ENCODE peak calls at places on chromosomes 2 and 18, in four cellular contexts. W is HuH-7.5, M is lung, L is tibial artery. N is an unnamed sample.

GRCh38 chr2:73850009-73850408 is 21.2 kb downstream of the STAMBP start:
- DNase-seq in W (no peak), M (no peak), L (no peak), N (no peak)

GRCh38 chr2:152718909-152719645 is 657 bp downstream of the ARL6IP6 start:
- DNase-seq in W (peak), M (peak), L (no peak), N (no peak)

GRCh38 chr18:25561923-25562322 is 210.0 kb upstream of the ZNF521 start:
- DNase-seq in W (no peak), M (no peak), L (no peak), N (peak)

GRCh38 chr18:23761941-23762340 is 72.7 kb downstream of the LAMA3 start:
- DNase-seq in W (no peak), M (no peak), L (no peak), N (no peak)

GRCh38 chr18:44541159-44541558 is 139.5 kb upstream of the SETBP1 start:
- DNase-seq in W (no peak), M (no peak), L (peak), N (no peak)

GRCh38 chr2:25587361-25587760 is 86.0 kb downstream of the DTNB start:
- DNase-seq in W (no peak), M (no peak), L (no peak), N (no peak)

GRCh38 chr2:187586091-187586632 is 31.9 kb upstream of the TFPI start:
- DNase-seq in W (no peak), M (no peak), L (no peak), N (no peak)

GRCh38 chr2:231003186-231003585 is 7.3 kb downstream of the SPATA3 start:
- DNase-seq in W (no peak), M (no peak), L (no peak), N (no peak)

GRCh38 chr2:67436221-67436620 is 39.1 kb downstream of the ETAA1 start:
- DNase-seq in W (no peak), M (no peak), L (no peak), N (no peak)